ENCODE peak calls at places on chromosome 6, in six cellular contexts. A, E, J, V, N and Z are unnamed samples.

GRCh38 chr6:105492706-105493673 is 90.1 kb upstream of the PREP start:
- DNase-seq in V (peak; percentile 23), J (no peak), E (no peak), N (peak; percentile 45), A (no peak), Z (peak; percentile 41)

GRCh38 chr6:134589512-134589911 is 271.6 kb upstream of the SGK1 start:
- DNase-seq in N (no peak), V (peak; percentile 98), J (no peak), E (no peak), A (no peak), Z (no peak)

GRCh38 chr6:161850572-161850971 is 576.7 kb upstream of the AGPAT4 start:
- DNase-seq in V (no peak), N (no peak), A (no peak), E (no peak), J (no peak), Z (no peak)

GRCh38 chr6:18507018-18507415 is 119.9 kb downstream of the RNF144B start:
- DNase-seq in E (no peak), N (no peak), A (no peak), V (no peak), J (peak; percentile 38), Z (no peak)

GRCh38 chr6:100712997-100713396 is 168.1 kb downstream of the ASCC3 start:
- DNase-seq in V (no peak), E (no peak), A (no peak), J (no peak), N (no peak), Z (no peak)

GRCh38 chr6:107867302-107867615 is 43.1 kb upstream of the SCML4 start:
- DNase-seq in A (no peak), N (no peak), J (no peak), V (no peak), E (no peak), Z (no peak)

GRCh38 chr6:34424200-34425131 is 1.4 kb downstream of the RPS10 start:
- DNase-seq in J (no peak), V (no peak), E (no peak), N (no peak), A (no peak), Z (no peak)

GRCh38 chr6:13351271-13351670 is 22.9 kb upstream of the TBC1D7 start:
- DNase-seq in V (no peak), E (no peak), N (no peak), J (no peak), A (no peak), Z (no peak)

GRCh38 chr6:90369024-90369519 is 72.4 kb upstream of the BACH2 start:
- DNase-seq in E (no peak), N (peak; percentile 68), J (peak; percentile 71), V (peak; percentile 96), A (peak; percentile 33), Z (peak; percentile 78)

GRCh38 chr6:149316108-149316727 is 1.3 kb upstream of the TAB2 start:
- DNase-seq in N (no peak), A (no peak), V (no peak), J (no peak), E (no peak), Z (no peak)

GRCh38 chr6:15359335-15359862 is 113.5 kb downstream of the JARID2 start:
- DNase-seq in V (no peak), E (no peak), J (no peak), A (no peak), N (peak; percentile 49), Z (peak; percentile 56)

GRCh38 chr6:132820629-132821381 is 6.4 kb downstream of the RPS12 start:
- DNase-seq in A (no peak), E (no peak), N (no peak), J (peak; percentile 56), V (no peak), Z (no peak)

GRCh38 chr6:114115659-114116058 is 144.7 kb upstream of the HDAC2 start:
- DNase-seq in E (no peak), A (no peak), J (no peak), N (no peak), V (no peak), Z (no peak)

GRCh38 chr6:34154668-34155447 is 9.0 kb upstream of the GRM4 start:
- DNase-seq in V (peak; percentile 22), A (peak; percentile 26), E (peak; percentile 47), J (peak; percentile 72), N (peak; percentile 92), Z (peak; percentile 90)

GRCh38 chr6:137692806-137693205 is 174.3 kb upstream of the TNFAIP3 start:
- DNase-seq in E (no peak), J (no peak), N (no peak), A (no peak), V (peak; percentile 27), Z (no peak)

GRCh38 chr6:88780714-88781389 is 182.6 kb downstream of the RNGTT start:
- DNase-seq in E (peak; percentile 42), V (peak; percentile 61), J (peak; percentile 91), N (no peak), A (no peak), Z (peak; percentile 6)

GRCh38 chr6:158619922-158620801 is 24.4 kb downstream of the DYNLT1 start:
- DNase-seq in N (no peak), E (no peak), V (no peak), J (no peak), A (no peak), Z (no peak)

GRCh38 chr6:170405311-170405975 is 98.9 kb downstream of the FAM120B start:
- DNase-seq in J (no peak), V (no peak), A (no peak), E (no peak), N (no peak), Z (no peak)

GRCh38 chr6:55474386-55474785 is 104.6 kb downstream of the HMGCLL1 start:
- DNase-seq in A (no peak), N (no peak), E (no peak), V (no peak), J (no peak), Z (no peak)

GRCh38 chr6:89047473-89047872 is 33.1 kb upstream of the PNRC1 start:
- DNase-seq in E (no peak), J (no peak), V (peak; percentile 65), N (no peak), A (no peak), Z (no peak)

GRCh38 chr6:93183513-93183912 is 235.8 kb downstream of the EPHA7 start:
- DNase-seq in N (no peak), E (no peak), A (no peak), V (no peak), J (no peak), Z (no peak)

GRCh38 chr6:69866351-69867074 is at the start of gene COL19A1:
- DNase-seq in V (no peak), N (peak; percentile 43), A (peak; percentile 22), J (peak; percentile 68), E (peak; percentile 7), Z (peak; percentile 59)

GRCh38 chr6:5936140-5936539 is 70.6 kb downstream of the NRN1 start:
- DNase-seq in A (no peak), N (no peak), E (no peak), J (no peak), V (no peak), Z (no peak)

GRCh38 chr6:27295301-27296079 is 16.6 kb downstream of the POM121L2 start:
- DNase-seq in N (no peak), V (peak; percentile 88), E (no peak), J (no peak), A (no peak), Z (no peak)

GRCh38 chr6:80502871-80503270 is 396.4 kb downstream of the BCKDHB start:
- DNase-seq in J (no peak), E (no peak), A (no peak), V (no peak), N (no peak), Z (no peak)

GRCh38 chr6:44073612-44074382 is 53.5 kb downstream of the MRPL14 start:
- DNase-seq in J (no peak), V (no peak), N (no peak), E (no peak), A (peak; percentile 42), Z (no peak)

GRCh38 chr6:22904413-22904812 is 335.0 kb downstream of the HDGFL1 start:
- DNase-seq in J (no peak), V (no peak), N (no peak), A (no peak), E (no peak), Z (no peak)

GRCh38 chr6:119308994-119309657 is 40.4 kb downstream of the MAN1A1 start:
- DNase-seq in J (no peak), A (no peak), E (no peak), V (no peak), N (no peak), Z (no peak)

GRCh38 chr6:34246563-34247391 is 2.0 kb downstream of the SMIM29 start:
- DNase-seq in J (peak; percentile 87), A (no peak), N (peak; percentile 73), V (peak; percentile 59), E (peak; percentile 31), Z (peak; percentile 60)

GRCh38 chr6:168216139-168216538 is 103.4 kb downstream of the DACT2 start:
- DNase-seq in A (no peak), N (no peak), V (no peak), J (no peak), E (no peak), Z (no peak)

GRCh38 chr6:31888281-31889258 is 8.9 kb downstream of the EHMT2 start:
- DNase-seq in N (peak; percentile 80), J (peak; percentile 44), A (peak; percentile 33), E (peak; percentile 32), V (no peak), Z (peak; percentile 71)

GRCh38 chr6:43887906-43888683 is 118.1 kb downstream of the VEGFA start:
- DNase-seq in A (no peak), E (no peak), N (no peak), V (no peak), J (no peak), Z (no peak)

GRCh38 chr6:115214283-115214682 is 846.4 kb downstream of the FRK start:
- DNase-seq in A (no peak), E (no peak), V (no peak), N (no peak), J (no peak), Z (no peak)

GRCh38 chr6:161835426-161836029 is 561.7 kb upstream of the AGPAT4 start:
- DNase-seq in A (no peak), E (no peak), V (no peak), N (no peak), J (no peak), Z (no peak)

GRCh38 chr6:161544801-161545490 is 271.1 kb upstream of the AGPAT4 start:
- DNase-seq in J (no peak), A (no peak), E (no peak), V (no peak), N (no peak), Z (no peak)

GRCh38 chr6:44221291-44221960 is 2.0 kb upstream of the SLC29A1 start:
- DNase-seq in A (peak; percentile 94), E (peak; percentile 48), V (peak; percentile 87), J (peak; percentile 91), N (peak; percentile 85), Z (peak; percentile 88)